ENCODE peak calls at places on chromosomes 13 and 19, in five cellular contexts. J is HFFc6, I is activated B cell treated with CpG ODN at 0.5 μM for 24 hours, H is mammary epithelial cell, P is tibial artery. C is an unnamed sample.

GRCh38 chr19:1653300-1653628 is 849 bp upstream of the TCF3 start:
- DNase-seq in P (no peak), J (no peak), I (no peak), H (no peak), C (no peak)

GRCh38 chr13:36919833-36920611 is at the start of gene SMAD9:
- DNase-seq in I (no peak), H (peak; percentile 30), P (peak; percentile 77), J (peak; percentile 63), C (peak; percentile 75)

GRCh38 chr13:32253911-32254399 is 61.2 kb downstream of the ZAR1L start:
- DNase-seq in J (no peak), P (no peak), H (no peak), I (no peak), C (no peak)

GRCh38 chr13:110334256-110334655 is 27.2 kb downstream of the COL4A2 start:
- DNase-seq in J (peak; percentile 39), I (no peak), P (no peak), H (peak; percentile 34), C (no peak)

GRCh38 chr13:95540848-95541247 is 11.7 kb upstream of the CLDN10 start:
- DNase-seq in H (no peak), J (no peak), P (no peak), I (no peak), C (no peak)

GRCh38 chr19:6801397-6802086 is 29.0 kb downstream of the VAV1 start:
- DNase-seq in H (no peak), I (peak; percentile 89), P (peak; percentile 66), J (no peak), C (peak; percentile 33)

GRCh38 chr19:21568816-21569496 is 63.6 kb downstream of the ZNF429 start:
- DNase-seq in J (peak; percentile 41), H (no peak), I (peak; percentile 58), P (peak; percentile 80), C (peak; percentile 72)

GRCh38 chr13:47175172-47175806 is 278.4 kb upstream of the HTR2A start:
- DNase-seq in H (peak; percentile 68), P (no peak), I (no peak), J (peak; percentile 79), C (no peak)

GRCh38 chr13:41547253-41548000 is 90.1 kb downstream of the RGCC start:
- DNase-seq in I (no peak), P (peak; percentile 48), H (no peak), J (no peak), C (no peak)

GRCh38 chr19:51263808-51264207 is 12.9 kb downstream of the SIGLECL1 start:
- DNase-seq in H (no peak), I (no peak), P (no peak), J (no peak), C (no peak)

GRCh38 chr13:29497137-29497654 is 98.3 kb downstream of the SLC7A1 start:
- DNase-seq in P (no peak), J (no peak), H (no peak), I (no peak), C (no peak)

GRCh38 chr19:8610041-8610927 is at the start of gene ADAMTS10:
- DNase-seq in H (no peak), P (peak; percentile 50), J (no peak), I (peak; percentile 18), C (no peak)

GRCh38 chr13:110173247-110173818 is 133.6 kb downstream of the COL4A1 start:
- DNase-seq in I (no peak), J (peak; percentile 8), H (peak; percentile 45), P (no peak), C (no peak)

GRCh38 chr19:5534787-5535586 is 32.8 kb downstream of the TINCR start:
- DNase-seq in P (no peak), H (no peak), I (no peak), J (no peak), C (no peak)

GRCh38 chr13:40152145-40152544 is 496.7 kb downstream of the COG6 start:
- DNase-seq in P (peak; percentile 43), I (no peak), H (peak; percentile 83), J (peak; percentile 54), C (no peak)

GRCh38 chr13:89726690-89727435 is 1620.6 kb upstream of the MIR17HG start:
- DNase-seq in P (no peak), I (no peak), H (peak; percentile 95), J (no peak), C (no peak)

GRCh38 chr13:98484289-98485219 is 92.4 kb downstream of the STK24 start:
- DNase-seq in P (peak; percentile 90), I (no peak), H (peak; percentile 99), J (peak; percentile 93), C (peak; percentile 77)

GRCh38 chr13:84651288-84651687 is 769.0 kb upstream of the SLITRK1 start:
- DNase-seq in J (peak; percentile 81), H (peak; percentile 81), I (no peak), P (no peak), C (no peak)

GRCh38 chr13:75452564-75452963 is 29.4 kb downstream of the TBC1D4 start:
- DNase-seq in I (no peak), H (peak; percentile 51), P (no peak), J (no peak), C (no peak)

GRCh38 chr19:19602136-19602712 is 16.3 kb downstream of the PBX4 start:
- DNase-seq in H (no peak), P (no peak), I (no peak), J (no peak), C (no peak)

GRCh38 chr19:53521373-53522202 is 16.4 kb upstream of the ZNF331 start:
- DNase-seq in I (no peak), J (no peak), P (no peak), H (no peak), C (no peak)

GRCh38 chr13:76980075-76980718 is 11.7 kb upstream of the CLN5 start:
- DNase-seq in J (peak; percentile 27), P (peak; percentile 73), I (peak; percentile 84), H (peak; percentile 40), C (peak; percentile 75)

GRCh38 chr19:48868196-48868886 is at the start of gene PLEKHA4:
- DNase-seq in P (peak; percentile 76), I (no peak), J (no peak), H (peak; percentile 54), C (no peak)

GRCh38 chr19:41436664-41436951 is 3.1 kb downstream of the DMAC2 start:
- DNase-seq in I (no peak), P (no peak), H (no peak), J (no peak), C (no peak)

GRCh38 chr13:67437246-67437645 is 207.1 kb upstream of the PCDH9 start:
- DNase-seq in J (no peak), P (no peak), H (no peak), I (no peak), C (no peak)

GRCh38 chr13:67440240-67440639 is 210.1 kb upstream of the PCDH9 start:
- DNase-seq in J (no peak), P (no peak), I (no peak), H (no peak), C (no peak)

GRCh38 chr13:67439365-67439764 is 209.2 kb upstream of the PCDH9 start:
- DNase-seq in P (no peak), I (no peak), J (no peak), H (no peak), C (no peak)

GRCh38 chr13:67443901-67444300 is 213.8 kb upstream of the PCDH9 start:
- DNase-seq in P (no peak), I (no peak), H (no peak), J (no peak), C (no peak)

GRCh38 chr13:67438465-67438864 is 208.3 kb upstream of the PCDH9 start:
- DNase-seq in J (no peak), P (no peak), H (no peak), I (no peak), C (no peak)
- TF ChIP-seq CTCF in J (no peak), P (no peak), H (no peak), I (no peak), C (no peak)

GRCh38 chr13:49086711-49087110 is 111.0 kb downstream of the FNDC3A start:
- DNase-seq in I (no peak), H (peak; percentile 75), P (no peak), J (peak; percentile 19), C (no peak)
- TF ChIP-seq CTCF in I (no peak), H (no peak), P (no peak), J (no peak), C (no peak)

DNA sequence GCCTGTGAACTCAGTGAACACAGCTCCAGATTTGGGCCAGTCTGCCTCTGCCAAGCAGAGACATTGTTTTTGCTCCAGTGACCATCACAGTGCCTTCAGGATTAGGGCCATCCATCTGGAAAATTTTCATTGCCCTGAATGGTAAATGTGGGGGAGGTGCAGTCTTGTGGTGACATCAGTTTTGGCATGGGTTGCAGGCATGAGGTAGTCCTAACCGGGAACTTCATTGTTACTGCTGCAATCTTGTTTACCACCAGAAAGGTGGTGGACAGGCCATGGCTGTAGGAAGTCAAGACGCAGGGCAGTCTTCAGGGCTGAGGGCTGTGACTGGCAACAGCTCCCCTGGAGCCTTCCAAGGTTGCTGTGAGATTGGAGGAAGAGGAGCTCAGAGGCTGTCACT is 55.2 kb downstream of the SPATA13 start:
- DNase-seq in J (no peak), H (no peak), P (peak; percentile 50), I (no peak), C (no peak)
- TF ChIP-seq CTCF in J (no peak), H (no peak), P (no peak), I (no peak), C (no peak)

DNA sequence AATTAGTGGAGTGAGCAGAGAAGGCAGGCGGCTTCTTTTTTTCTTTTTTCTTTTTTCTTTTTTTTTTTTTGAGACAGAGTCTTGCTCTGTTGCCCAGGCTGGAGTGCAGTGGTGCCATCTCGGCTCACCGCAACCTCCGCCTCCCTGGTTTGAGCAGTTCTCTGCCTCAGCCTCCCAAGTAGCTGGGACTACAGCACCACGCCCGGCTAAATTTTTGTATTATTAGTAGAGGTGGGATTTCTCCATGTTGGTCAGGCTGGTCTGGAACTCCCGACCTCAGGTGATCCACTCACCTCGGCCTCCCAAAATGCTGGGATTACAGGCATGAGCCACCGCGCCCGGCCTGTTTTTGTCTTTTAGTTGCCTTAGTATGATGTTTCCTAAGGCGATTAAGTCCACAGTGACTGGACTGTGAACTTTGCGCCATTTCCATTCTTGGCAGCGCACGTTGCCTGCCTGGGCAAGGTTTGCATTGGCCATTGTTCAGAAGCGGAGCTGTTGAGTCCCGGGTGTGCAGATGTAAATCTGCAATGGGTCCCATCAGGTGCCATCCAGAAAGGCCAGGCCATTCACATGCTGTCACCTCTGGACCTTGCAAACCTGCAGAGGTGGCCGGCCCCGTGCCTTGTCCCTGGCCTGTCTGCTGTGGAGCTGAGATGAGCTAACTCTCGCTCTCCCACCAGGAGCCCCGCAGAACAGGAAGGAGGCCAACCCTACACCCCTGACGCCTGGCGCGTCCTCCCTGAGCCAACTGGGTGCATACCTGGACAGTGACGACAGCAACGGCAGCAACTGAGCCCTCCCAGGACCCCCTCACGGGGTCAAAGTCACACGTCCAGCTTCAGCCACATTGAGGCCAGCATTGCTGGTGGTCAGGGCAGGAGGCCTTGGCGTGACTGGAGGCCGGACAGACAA is 10.9 kb upstream of the SHD start:
- DNase-seq in J (no peak), H (no peak), P (no peak), I (no peak), C (no peak)
- TF ChIP-seq CTCF in J (peak; percentile 25), H (no peak), P (no peak), I (no peak), C (no peak)

GRCh38 chr19:2661615-2662014 is 40.9 kb downstream of the GNG7 start:
- DNase-seq in J (no peak), I (no peak), P (no peak), H (no peak), C (no peak)
- TF ChIP-seq CTCF in J (peak; percentile 47), I (no peak), P (no peak), H (peak; percentile 17), C (no peak)

C was measured in omental fat pad.